ENCODE peak calls at places on chromosomes 5 and 9, in nine cellular contexts. B is fibroblast of mammary gland, O is tibial artery, F is type B pancreatic cell, A is GM10248, H is fibroblast of lung, Q is nephron progenitor cell, D is transverse colon, P is epithelial cell of proximal tubule. K is an unnamed sample.

GRCh38 chr5:98698359-98698758 is 75.1 kb upstream of the RGMB start:
- DNase-seq in H (no peak), A (no peak), F (no peak), D (no peak), O (no peak), Q (no peak), P (peak; percentile 18), B (peak; percentile 24), K (no peak)

GRCh38 chr9:124282442-124283231 is 24.9 kb downstream of the NEK6 start:
- DNase-seq in D (peak; percentile 62), B (peak; percentile 87), O (peak; percentile 86), A (no peak), F (no peak), P (no peak), H (peak; percentile 81), Q (no peak), K (no peak)

GRCh38 chr9:107007981-107008380 is 145.0 kb downstream of the ZNF462 start:
- DNase-seq in P (no peak), O (no peak), D (no peak), H (no peak), B (no peak), Q (no peak), F (no peak), A (no peak), K (no peak)

GRCh38 chr5:148268556-148268955 is at the start of gene SPINK13:
- DNase-seq in A (no peak), Q (no peak), F (no peak), D (no peak), O (no peak), H (peak; percentile 78), B (peak; percentile 78), P (peak; percentile 87), K (no peak)

GRCh38 chr9:114033397-114034103 is 44.5 kb downstream of the AMBP start:
- DNase-seq in H (peak; percentile 27), F (peak; percentile 67), P (no peak), A (peak; percentile 35), B (peak; percentile 16), D (no peak), O (peak; percentile 65), Q (peak; percentile 45), K (peak; percentile 24)

GRCh38 chr5:167899490-167899889 is 392.0 kb upstream of the WWC1 start:
- DNase-seq in A (no peak), H (peak; percentile 13), F (no peak), Q (no peak), P (peak; percentile 63), B (peak; percentile 63), D (no peak), O (no peak), K (no peak)

GRCh38 chr5:80346055-80346454 is 26.3 kb downstream of the SPZ1 start:
- DNase-seq in A (peak; percentile 48), H (peak; percentile 5), Q (peak; percentile 7), O (no peak), B (peak; percentile 12), F (no peak), D (peak; percentile 30), P (no peak), K (no peak)

GRCh38 chr5:175742290-175742994 is 84.6 kb downstream of the HRH2 start:
- DNase-seq in O (no peak), A (no peak), B (no peak), Q (no peak), D (no peak), F (peak; percentile 32), P (no peak), H (no peak), K (no peak)

GRCh38 chr5:122137702-122138101 is 8.4 kb downstream of the ZNF474 start:
- DNase-seq in Q (no peak), O (no peak), F (no peak), H (no peak), A (no peak), B (no peak), P (no peak), D (no peak), K (no peak)

GRCh38 chr5:126398791-126399190 is 24.4 kb upstream of the GRAMD2B start:
- DNase-seq in O (no peak), H (no peak), A (no peak), P (no peak), D (no peak), Q (no peak), F (no peak), B (no peak), K (no peak)

GRCh38 chr9:33081128-33081851 is 4.8 kb upstream of the SMU1 start:
- DNase-seq in O (no peak), P (peak; percentile 47), D (peak; percentile 54), F (no peak), A (peak; percentile 76), Q (peak; percentile 49), H (peak; percentile 93), B (peak; percentile 90), K (no peak)

GRCh38 chr9:30628915-30629564 is 1755.4 kb upstream of the ACO1 start:
- DNase-seq in O (no peak), Q (no peak), F (no peak), P (peak; percentile 35), B (no peak), H (no peak), A (no peak), D (no peak), K (no peak)

GRCh38 chr5:115657883-115658233 is 32.0 kb upstream of the TMED7 start:
- DNase-seq in F (no peak), B (peak; percentile 91), Q (no peak), P (peak; percentile 25), A (no peak), H (peak; percentile 55), O (no peak), D (no peak), K (no peak)

GRCh38 chr9:93071464-93071863 is 13.0 kb downstream of the SUSD3 start:
- DNase-seq in Q (peak; percentile 38), O (no peak), A (no peak), P (no peak), H (peak; percentile 55), B (peak; percentile 72), F (no peak), D (no peak), K (no peak)

GRCh38 chr9:1051286-1052118 is 1.3 kb downstream of the DMRT2 start:
- DNase-seq in F (peak; percentile 77), Q (peak; percentile 76), D (peak; percentile 71), H (no peak), B (peak; percentile 18), P (no peak), O (no peak), A (no peak), K (no peak)

GRCh38 chr9:137294091-137294683 is 7.9 kb downstream of the NRARP start:
- DNase-seq in H (peak; percentile 76), P (no peak), F (no peak), O (no peak), B (peak; percentile 63), A (no peak), D (no peak), Q (no peak), K (no peak)

GRCh38 chr5:35041251-35041650 is 6.5 kb downstream of the AGXT2 start:
- DNase-seq in O (no peak), F (no peak), B (peak; percentile 56), H (peak; percentile 14), A (no peak), D (no peak), Q (no peak), P (no peak), K (no peak)

GRCh38 chr5:98333921-98334320 is 439.5 kb upstream of the RGMB start:
- DNase-seq in A (no peak), B (peak; percentile 51), D (no peak), F (no peak), P (no peak), O (no peak), H (no peak), Q (no peak), K (no peak)

GRCh38 chr5:178439411-178440162 is 150.6 kb downstream of the COL23A1 start:
- DNase-seq in H (no peak), A (no peak), Q (no peak), P (no peak), D (no peak), O (no peak), B (no peak), F (peak; percentile 18), K (no peak)

GRCh38 chr5:15717002-15717401 is 217.0 kb downstream of the FBXL7 start:
- DNase-seq in H (peak; percentile 26), D (no peak), Q (no peak), P (no peak), B (peak; percentile 44), F (no peak), O (no peak), A (no peak), K (no peak)

GRCh38 chr9:91342575-91342974 is 19.1 kb downstream of the AUH start:
- DNase-seq in D (no peak), P (no peak), O (no peak), B (no peak), A (no peak), H (no peak), F (no peak), Q (no peak), K (no peak)

GRCh38 chr9:135965124-135965756 is 4.1 kb upstream of the UBAC1 start:
- DNase-seq in D (no peak), F (no peak), H (no peak), B (no peak), P (no peak), O (no peak), Q (no peak), A (no peak), K (no peak)
- TF ChIP-seq CTCF in D (no peak), F (no peak), H (no peak), B (no peak), P (no peak), O (no peak), Q (no peak), A (no peak), K (no peak)

GRCh38 chr9:112051812-112052211 is 123.3 kb downstream of the SUSD1 start:
- DNase-seq in D (no peak), O (no peak), F (no peak), P (no peak), H (no peak), B (peak; percentile 92), Q (no peak), A (peak; percentile 39), K (no peak)
- TF ChIP-seq CTCF in D (no peak), O (no peak), F (no peak), P (no peak), H (no peak), B (no peak), Q (no peak), A (no peak), K (no peak)

DNA sequence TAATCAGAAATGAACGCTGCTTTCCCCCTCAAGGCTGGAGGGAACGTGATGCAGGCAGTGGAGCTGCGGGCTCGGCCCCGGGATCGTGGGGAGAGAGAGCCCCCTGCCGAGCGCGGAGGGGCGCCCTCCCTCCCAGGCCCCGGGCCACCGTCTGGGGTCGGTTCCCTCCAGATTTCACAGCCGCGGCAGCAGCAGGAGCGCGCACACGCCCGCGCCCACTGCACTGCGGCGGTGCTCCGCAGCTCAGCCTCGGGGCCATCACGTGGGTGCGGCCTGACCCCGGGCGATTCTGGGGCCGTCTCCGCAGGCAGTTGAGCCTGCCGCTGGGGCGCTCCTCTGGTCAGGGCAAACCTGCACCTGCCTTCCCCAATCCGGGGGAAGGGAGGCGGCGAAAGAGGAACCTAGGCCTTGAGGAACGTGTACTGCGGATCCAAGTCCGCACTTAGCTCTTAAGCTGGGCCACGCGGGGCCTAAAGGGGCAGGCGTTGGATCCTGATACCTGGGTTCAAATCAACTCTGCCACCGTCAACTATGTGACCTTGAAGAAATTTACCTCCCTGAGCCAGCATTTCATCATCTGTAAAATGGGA is 9.4 kb upstream of the DELE1 start:
- DNase-seq in F (no peak), B (no peak), H (no peak), A (peak; percentile 66), P (no peak), D (peak; percentile 71), Q (peak; percentile 76), O (peak; percentile 72), K (peak; percentile 65)
- TF ChIP-seq CTCF in F (peak; percentile 62), B (no peak), H (peak; percentile 16), A (peak; percentile 29), P (peak; percentile 41), D (peak; percentile 20), Q (peak; percentile 30), O (peak; percentile 2), K (peak; percentile 83)

GRCh38 chr9:133603165-133603927 is 5.8 kb downstream of the FAM163B start:
- DNase-seq in O (no peak), P (no peak), Q (peak; percentile 36), B (no peak), D (no peak), A (no peak), F (no peak), H (no peak), K (no peak)
- TF ChIP-seq CTCF in O (no peak), P (no peak), Q (peak; percentile 32), B (no peak), D (no peak), A (no peak), F (peak; percentile 51), H (no peak), K (no peak)